ENCODE peak calls at places on chromosomes 5 and 9, in six cellular contexts. One of them, this sample, is unnamed.

GRCh38 chr9:27108981-27109541 is at the start of gene TEK:
- DNase-seq in HL-60: no peak
- DNase-seq in SK-N-SH: no peak
- DNase-seq in HepG2: no peak
- DNase-seq in Panc1: no peak
- DNase-seq in GM23338: peak; percentile 71
- DNase-seq in this sample: no peak

GRCh38 chr9:111483862-111484563 is at the start of gene ECPAS:
- DNase-seq in HL-60: peak; percentile 55
- DNase-seq in SK-N-SH: peak; percentile 89
- DNase-seq in HepG2: peak; percentile 74
- DNase-seq in Panc1: no peak
- DNase-seq in GM23338: peak; percentile 87
- DNase-seq in this sample: peak; percentile 68

GRCh38 chr9:109101810-109102209 is 17.9 kb downstream of the TMEM245 start:
- DNase-seq in HL-60: no peak
- DNase-seq in SK-N-SH: no peak
- DNase-seq in HepG2: no peak
- DNase-seq in Panc1: no peak
- DNase-seq in GM23338: no peak
- DNase-seq in this sample: no peak

GRCh38 chr5:89255845-89256463 is 373.0 kb upstream of the MEF2C start:
- DNase-seq in HL-60: peak; percentile 8
- DNase-seq in SK-N-SH: no peak
- DNase-seq in HepG2: no peak
- DNase-seq in Panc1: no peak
- DNase-seq in GM23338: peak; percentile 60
- DNase-seq in this sample: no peak

GRCh38 chr9:128120061-128120740 is 7.3 kb downstream of the PTGES2 start:
- DNase-seq in HL-60: no peak
- DNase-seq in SK-N-SH: no peak
- DNase-seq in HepG2: no peak
- DNase-seq in Panc1: no peak
- DNase-seq in GM23338: no peak
- DNase-seq in this sample: no peak

GRCh38 chr9:69357030-69357853 is 32.2 kb downstream of the ENTREP1 start:
- DNase-seq in HL-60: no peak
- DNase-seq in SK-N-SH: no peak
- DNase-seq in HepG2: no peak
- DNase-seq in Panc1: no peak
- DNase-seq in GM23338: no peak
- DNase-seq in this sample: no peak

GRCh38 chr5:10695055-10695649 is 65.9 kb downstream of the DAP start:
- DNase-seq in HL-60: no peak
- DNase-seq in SK-N-SH: peak; percentile 83
- DNase-seq in HepG2: peak; percentile 16
- DNase-seq in Panc1: peak; percentile 52
- DNase-seq in GM23338: peak; percentile 81
- DNase-seq in this sample: peak; percentile 80

GRCh38 chr5:52674815-52675545 is 112.7 kb upstream of the ITGA1 start:
- DNase-seq in HL-60: no peak
- DNase-seq in SK-N-SH: no peak
- DNase-seq in HepG2: no peak
- DNase-seq in Panc1: no peak
- DNase-seq in GM23338: no peak
- DNase-seq in this sample: no peak

GRCh38 chr9:73118898-73119554 is 32.6 kb upstream of the ANXA1 start:
- DNase-seq in HL-60: no peak
- DNase-seq in SK-N-SH: no peak
- DNase-seq in HepG2: no peak
- DNase-seq in Panc1: no peak
- DNase-seq in GM23338: no peak
- DNase-seq in this sample: no peak

GRCh38 chr9:20321683-20322082 is 300.6 kb downstream of the MLLT3 start:
- DNase-seq in HL-60: no peak
- DNase-seq in SK-N-SH: no peak
- DNase-seq in HepG2: no peak
- DNase-seq in Panc1: no peak
- DNase-seq in GM23338: no peak
- DNase-seq in this sample: no peak

GRCh38 chr9:3511537-3511936 is 14.3 kb downstream of the RFX3 start:
- DNase-seq in HL-60: no peak
- DNase-seq in SK-N-SH: no peak
- DNase-seq in HepG2: peak; percentile 3
- DNase-seq in Panc1: no peak
- DNase-seq in GM23338: no peak
- DNase-seq in this sample: no peak

GRCh38 chr5:177098103-177098771 is 11.5 kb downstream of the FGFR4 start:
- DNase-seq in HL-60: no peak
- DNase-seq in SK-N-SH: peak; percentile 82
- DNase-seq in HepG2: no peak
- DNase-seq in Panc1: no peak
- DNase-seq in GM23338: no peak
- DNase-seq in this sample: no peak

GRCh38 chr5:5360878-5361520 is 61.5 kb upstream of the ICE1 start:
- DNase-seq in HL-60: no peak
- DNase-seq in SK-N-SH: no peak
- DNase-seq in HepG2: peak; percentile 92
- DNase-seq in Panc1: no peak
- DNase-seq in GM23338: no peak
- DNase-seq in this sample: no peak

GRCh38 chr5:23352437-23352836 is 155.0 kb upstream of the PRDM9 start:
- DNase-seq in HL-60: no peak
- DNase-seq in SK-N-SH: no peak
- DNase-seq in HepG2: peak; percentile 15
- DNase-seq in Panc1: no peak
- DNase-seq in GM23338: peak; percentile 74
- DNase-seq in this sample: no peak

GRCh38 chr9:83220737-83221136 is 157.8 kb upstream of the RASEF start:
- DNase-seq in HL-60: no peak
- DNase-seq in SK-N-SH: no peak
- DNase-seq in HepG2: peak; percentile 30
- DNase-seq in Panc1: no peak
- DNase-seq in GM23338: no peak
- DNase-seq in this sample: no peak

GRCh38 chr5:1783214-1783551 is 16.5 kb downstream of the MRPL36 start:
- DNase-seq in HL-60: no peak
- DNase-seq in SK-N-SH: no peak
- DNase-seq in HepG2: no peak
- DNase-seq in Panc1: no peak
- DNase-seq in GM23338: no peak
- DNase-seq in this sample: peak; percentile 25

GRCh38 chr9:131099088-131099611 is 2.8 kb downstream of the AIF1L start:
- DNase-seq in HL-60: no peak
- DNase-seq in SK-N-SH: no peak
- DNase-seq in HepG2: no peak
- DNase-seq in Panc1: no peak
- DNase-seq in GM23338: no peak
- DNase-seq in this sample: no peak

GRCh38 chr5:170861855-170862766 is at the start of gene RANBP17:
- DNase-seq in HL-60: peak; percentile 21
- DNase-seq in SK-N-SH: peak; percentile 95
- DNase-seq in HepG2: no peak
- DNase-seq in Panc1: no peak
- DNase-seq in GM23338: peak; percentile 93
- DNase-seq in this sample: no peak

DNA sequence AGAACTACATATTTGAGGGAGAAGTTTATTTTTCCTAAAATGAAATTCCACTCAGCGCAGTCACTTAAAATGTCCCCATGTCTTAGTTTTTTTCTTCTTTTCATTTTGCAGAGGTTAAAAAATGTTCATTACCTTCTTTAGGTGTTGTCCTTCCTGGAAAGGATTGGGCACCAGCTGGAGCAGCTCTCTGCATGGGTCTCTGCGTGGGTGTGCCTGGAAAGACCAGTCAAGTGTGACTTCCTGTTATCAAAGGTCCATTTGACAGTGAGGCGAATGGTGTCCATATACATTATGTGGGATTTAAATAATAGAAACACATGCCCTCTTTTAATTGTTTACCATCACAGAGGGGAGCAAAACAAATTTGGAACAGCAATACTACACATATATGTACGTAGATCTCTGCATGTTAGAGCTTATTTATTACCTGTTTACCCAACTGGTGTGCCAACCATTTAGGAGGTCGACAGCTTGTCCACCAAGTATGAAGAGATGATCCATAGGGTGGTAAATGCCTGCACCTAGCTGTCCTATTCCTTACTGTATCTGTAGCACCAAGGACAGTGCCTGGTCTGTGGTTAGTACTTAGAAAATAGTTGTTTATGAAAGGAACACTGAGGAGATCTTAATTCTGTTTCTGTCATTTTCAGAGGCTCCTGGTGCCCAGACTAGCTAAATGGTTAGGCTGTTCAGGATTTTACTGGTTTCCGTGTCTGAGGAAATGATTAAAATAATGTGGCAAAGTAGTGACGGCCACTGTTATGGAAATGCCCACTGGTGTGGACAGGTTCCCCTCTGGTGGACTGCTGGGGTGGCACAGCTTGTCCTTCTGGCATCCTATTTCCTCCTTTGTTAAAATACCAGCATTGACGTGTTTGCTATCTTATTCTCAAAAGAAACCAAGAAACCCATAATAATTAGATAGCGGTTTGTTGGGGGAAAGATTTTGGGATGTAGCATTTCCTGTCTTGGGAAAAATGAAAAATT is 200.4 kb downstream of the MAST4 start:
- DNase-seq in HL-60: no peak
- DNase-seq in SK-N-SH: peak; percentile 16
- DNase-seq in HepG2: no peak
- DNase-seq in Panc1: no peak
- DNase-seq in GM23338: peak; percentile 27
- DNase-seq in this sample: no peak
- TF ChIP-seq CTCF in HL-60: no peak
- TF ChIP-seq CTCF in SK-N-SH: peak; percentile 30
- TF ChIP-seq CTCF in HepG2: no peak
- TF ChIP-seq CTCF in Panc1: peak; percentile 44
- TF ChIP-seq CTCF in GM23338: peak; percentile 47
- TF ChIP-seq CTCF in this sample: no peak

DNA sequence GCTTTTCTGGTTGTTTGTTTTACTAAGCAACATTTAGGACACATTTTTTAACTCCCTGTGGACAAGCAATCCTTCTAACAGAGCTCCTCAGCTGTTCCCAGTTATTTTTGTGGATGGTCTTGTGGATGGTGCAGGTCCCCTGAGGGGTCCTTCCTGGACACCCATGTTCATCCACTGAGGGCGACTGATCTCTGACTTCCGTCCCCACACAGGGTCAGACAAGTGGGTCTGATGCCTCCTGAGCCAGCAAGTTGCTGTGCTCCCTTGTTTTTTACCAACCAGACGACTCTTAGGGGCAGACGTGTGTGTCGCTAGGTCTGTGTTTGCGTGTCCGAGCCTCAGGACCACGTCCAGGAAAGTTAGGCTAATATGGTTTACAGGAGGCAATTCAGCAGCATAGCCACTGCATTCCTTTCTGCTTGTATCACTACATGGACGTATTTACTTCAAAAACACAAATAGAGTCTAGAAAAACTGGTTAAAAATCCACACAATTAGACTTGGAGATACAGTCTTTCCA is 65.0 kb upstream of the ECM2 start:
- DNase-seq in HL-60: no peak
- DNase-seq in SK-N-SH: no peak
- DNase-seq in HepG2: no peak
- DNase-seq in Panc1: no peak
- DNase-seq in GM23338: no peak
- DNase-seq in this sample: no peak
- TF ChIP-seq POLR2AphosphoS5 in HL-60: no peak
- TF ChIP-seq POLR2AphosphoS5 in SK-N-SH: no peak
- TF ChIP-seq POLR2AphosphoS5 in HepG2: no peak
- TF ChIP-seq POLR2AphosphoS5 in Panc1: no peak
- TF ChIP-seq POLR2AphosphoS5 in GM23338: no peak
- TF ChIP-seq POLR2AphosphoS5 in this sample: no peak

GRCh38 chr9:137225701-137226331 is 842 bp downstream of the CYSRT1 start:
- DNase-seq in HL-60: no peak
- DNase-seq in SK-N-SH: no peak
- DNase-seq in HepG2: no peak
- DNase-seq in Panc1: no peak
- DNase-seq in GM23338: no peak
- DNase-seq in this sample: no peak
- H3K4me3 ChIP-seq in HL-60: no peak overlapping the region
- H3K4me3 ChIP-seq in SK-N-SH: no peak overlapping the region
- H3K4me3 ChIP-seq in HepG2: peak overlapping the region; percentile 18
- H3K4me3 ChIP-seq in Panc1: no peak overlapping the region
- H3K4me3 ChIP-seq in GM23338: no peak overlapping the region
- H3K4me3 ChIP-seq in this sample: no peak overlapping the region

DNA sequence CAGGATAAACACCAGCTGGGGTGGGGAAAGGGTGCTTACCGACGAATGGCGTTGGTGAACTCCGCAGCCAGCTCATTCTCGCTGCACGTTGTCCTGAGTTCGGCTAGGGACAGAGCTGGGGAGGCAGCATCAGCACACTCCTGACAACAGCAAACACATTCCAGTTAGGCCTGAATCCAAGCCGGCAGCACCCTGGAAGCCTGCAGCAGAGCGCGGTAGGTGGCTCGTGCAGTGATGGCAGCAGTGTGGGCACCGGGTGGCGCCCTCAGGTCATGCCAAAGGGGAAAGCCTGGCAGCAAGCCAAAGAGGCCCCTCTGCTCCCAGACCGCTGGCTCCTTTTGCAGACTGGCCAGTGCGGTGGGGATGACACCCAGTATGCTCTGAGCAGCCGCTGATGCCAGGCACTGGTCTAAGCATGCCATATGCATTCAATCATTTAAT is 66.9 kb downstream of the DCP2 start:
- DNase-seq in HL-60: no peak
- DNase-seq in SK-N-SH: peak; percentile 88
- DNase-seq in HepG2: peak; percentile 7
- DNase-seq in Panc1: no peak
- DNase-seq in GM23338: peak; percentile 75
- DNase-seq in this sample: no peak
- TF ChIP-seq CTCF in HL-60: no peak
- TF ChIP-seq CTCF in SK-N-SH: peak; percentile 56
- TF ChIP-seq CTCF in HepG2: peak; percentile 77
- TF ChIP-seq CTCF in Panc1: peak; percentile 64
- TF ChIP-seq CTCF in GM23338: peak; percentile 87
- TF ChIP-seq CTCF in this sample: no peak

DNA sequence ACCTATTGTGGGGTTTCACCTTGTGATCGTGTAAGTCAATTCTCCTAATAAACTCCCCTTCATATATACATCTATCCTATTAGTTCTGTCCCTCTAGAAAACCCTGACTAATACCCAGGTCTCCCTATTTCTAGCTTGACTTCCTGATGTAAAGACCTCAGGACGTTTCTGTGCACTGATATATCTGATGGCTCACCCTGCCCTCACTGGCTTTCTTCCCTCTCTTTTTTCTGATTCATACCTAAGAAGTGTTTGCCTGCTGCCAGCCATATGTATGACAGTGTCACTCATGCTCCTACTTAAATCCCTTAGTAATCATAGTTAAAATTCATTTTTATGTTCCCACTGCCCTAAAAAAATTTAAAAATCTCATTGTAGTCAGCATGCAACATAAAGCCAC is 124.8 kb upstream of the CCNG1 start:
- DNase-seq in HL-60: no peak
- DNase-seq in SK-N-SH: no peak
- DNase-seq in HepG2: no peak
- DNase-seq in Panc1: no peak
- DNase-seq in GM23338: no peak
- DNase-seq in this sample: no peak
- TF ChIP-seq POLR2AphosphoS5 in HL-60: no peak
- TF ChIP-seq POLR2AphosphoS5 in SK-N-SH: no peak
- TF ChIP-seq POLR2AphosphoS5 in HepG2: no peak
- TF ChIP-seq POLR2AphosphoS5 in Panc1: no peak
- TF ChIP-seq POLR2AphosphoS5 in GM23338: no peak
- TF ChIP-seq POLR2AphosphoS5 in this sample: no peak

GRCh38 chr9:34809504-34810186 is 99.7 kb upstream of the CCL21 start:
- DNase-seq in HL-60: no peak
- DNase-seq in SK-N-SH: peak; percentile 78
- DNase-seq in HepG2: no peak
- DNase-seq in Panc1: no peak
- DNase-seq in GM23338: peak; percentile 90
- DNase-seq in this sample: no peak
- H3K4me3 ChIP-seq in HL-60: no peak overlapping the region
- H3K4me3 ChIP-seq in SK-N-SH: peak overlapping the region; percentile 17
- H3K4me3 ChIP-seq in HepG2: no peak overlapping the region
- H3K4me3 ChIP-seq in Panc1: no peak overlapping the region
- H3K4me3 ChIP-seq in GM23338: peak overlapping the region; percentile 50
- H3K4me3 ChIP-seq in this sample: no peak overlapping the region